ENCODE peak calls at places on chromosomes 3 and 15, in eight cellular contexts. F, E, P, C, S, H, T and Q are unnamed samples. For H3K4me1, the result is how much of the 10 kb centered on the place peaks cover.

GRCh38 chr15:52795464-52796227 is 5.5 kb upstream of the ONECUT1 start:
- DNase-seq in F (no peak), E (no peak), P (no peak), C (no peak), S (no peak), H (no peak), T (peak), Q (no peak)

GRCh38 chr3:71035314-71035713 is 548.2 kb downstream of the FOXP1 start:
- DNase-seq in F (no peak), E (no peak), P (no peak), C (peak), S (peak), H (no peak), T (no peak), Q (no peak)

GRCh38 chr15:43483306-43484128 is 9.4 kb downstream of the TP53BP1 start:
- DNase-seq in F (no peak), E (no peak), P (no peak), C (peak), S (no peak), H (no peak), T (no peak), Q (no peak)

GRCh38 chr15:40927497-40928346 is 1.4 kb upstream of the DLL4 start:
- DNase-seq in F (no peak), E (no peak), P (no peak), C (no peak), S (peak), H (no peak), T (peak), Q (no peak)

GRCh38 chr3:78497025-78497424 is 1270.8 kb downstream of the ROBO1 start:
- DNase-seq in F (no peak), E (no peak), P (peak), C (no peak), S (no peak), H (no peak), T (no peak), Q (no peak)

GRCh38 chr3:176041812-176042211 is 1155.5 kb downstream of the TBL1XR1 start:
- DNase-seq in F (no peak), E (no peak), P (no peak), C (no peak), S (no peak), H (no peak), T (no peak), Q (no peak)

GRCh38 chr15:58182460-58183163 is 44.4 kb downstream of the AQP9 start:
- DNase-seq in F (peak), E (peak), P (peak), C (peak), S (peak), H (no peak), T (peak), Q (peak)

GRCh38 chr3:56711344-56711743 is 28.3 kb upstream of the TASOR start:
- DNase-seq in F (no peak), E (no peak), P (no peak), C (no peak), S (no peak), H (no peak), T (no peak), Q (no peak)

GRCh38 chr3:107328074-107328473 is 49.2 kb upstream of the CCDC54 start:
- DNase-seq in F (no peak), E (no peak), P (no peak), C (no peak), S (no peak), H (no peak), T (no peak), Q (no peak)

GRCh38 chr15:64772964-64773363 is 2.4 kb downstream of the RBPMS2 start:
- DNase-seq in F (no peak), E (no peak), P (no peak), C (no peak), S (no peak), H (no peak), T (no peak), Q (no peak)

GRCh38 chr3:94115482-94115881 is 52.6 kb downstream of the NSUN3 start:
- DNase-seq in F (peak), E (no peak), P (no peak), C (peak), S (no peak), H (no peak), T (no peak), Q (peak)

GRCh38 chr3:134457331-134458125 is 28.3 kb downstream of the ANAPC13 start:
- DNase-seq in F (no peak), E (no peak), P (no peak), C (no peak), S (no peak), H (no peak), T (no peak), Q (no peak)

GRCh38 chr3:177665122-177665808 is 468.0 kb upstream of the TBL1XR1 start:
- DNase-seq in F (no peak), E (no peak), P (no peak), C (peak), S (no peak), H (no peak), T (no peak), Q (no peak)

GRCh38 chr3:32453346-32453745 is 49.3 kb downstream of the CMTM6 start:
- DNase-seq in F (no peak), E (no peak), P (no peak), C (peak), S (no peak), H (peak), T (no peak), Q (no peak)

GRCh38 chr3:113746955-113747718 is at the start of gene ATP6V1A:
- DNase-seq in F (peak), E (peak), P (peak), C (no peak), S (peak), H (peak), T (peak), Q (peak)

GRCh38 chr15:95025924-95026728 is 794.8 kb downstream of the MCTP2 start:
- DNase-seq in F (peak), E (peak), P (peak), C (peak), S (peak), H (no peak), T (no peak), Q (peak)

GRCh38 chr15:61318276-61318675 is 89.2 kb upstream of the RORA start:
- DNase-seq in F (no peak), E (no peak), P (no peak), C (no peak), S (no peak), H (no peak), T (no peak), Q (no peak)

GRCh38 chr3:50575372-50575771 is 6.0 kb downstream of the HEMK1 start:
- DNase-seq in F (no peak), E (no peak), P (no peak), C (no peak), S (no peak), H (no peak), T (no peak), Q (no peak)

GRCh38 chr15:100943074-100943473 is 23.9 kb downstream of the LRRK1 start:
- DNase-seq in F (no peak), E (no peak), P (no peak), C (no peak), S (no peak), H (no peak), T (no peak), Q (no peak)

GRCh38 chr3:104886220-104886995 is 480.3 kb upstream of the ALCAM start:
- DNase-seq in F (no peak), E (no peak), P (no peak), C (peak), S (no peak), H (no peak), T (no peak), Q (no peak)

GRCh38 chr3:152298393-152299242 is 29.9 kb downstream of the MBNL1 start:
- DNase-seq in F (peak), E (peak), P (peak), C (peak), S (peak), H (no peak), T (no peak), Q (no peak)
- H3K4me1 ChIP-seq in F (under half), E (half or more), P (half or more), C (under half), S (half or more), H (under half), T (under half), Q (under half)

GRCh38 chr3:127194601-127195187 is 1.8 kb downstream of the PRR23E start:
- DNase-seq in F (no peak), E (no peak), P (no peak), C (no peak), S (no peak), H (no peak), T (no peak), Q (no peak)

GRCh38 chr3:127195417-127195816 is 2.5 kb downstream of the PRR23E start:
- DNase-seq in F (no peak), E (no peak), P (no peak), C (no peak), S (no peak), H (no peak), T (no peak), Q (no peak)

GRCh38 chr3:127192576-127193232 is at the start of gene PRR23E:
- DNase-seq in F (no peak), E (no peak), P (no peak), C (no peak), S (no peak), H (no peak), T (no peak), Q (no peak)

GRCh38 chr3:127193775-127194174 is 844 bp downstream of the PRR23E start:
- DNase-seq in F (no peak), E (no peak), P (no peak), C (no peak), S (no peak), H (no peak), T (no peak), Q (no peak)

GRCh38 chr3:127193341-127193740 is 410 bp downstream of the PRR23E start:
- DNase-seq in F (no peak), E (no peak), P (no peak), C (no peak), S (no peak), H (no peak), T (no peak), Q (no peak)
- H3K4me3 ChIP-seq in F (no peak), E (no peak), P (no peak), C (no peak), S (no peak), H (no peak), T (no peak), Q (no peak)

GRCh38 chr15:96619171-96619570 is 288.7 kb downstream of the NR2F2 start:
- DNase-seq in F (peak), E (no peak), P (no peak), C (no peak), S (no peak), H (no peak), T (no peak), Q (no peak)
- TF ChIP-seq CTCF in F (no peak), E (no peak), P (no peak), C (no peak), S (no peak), H (no peak), T (no peak), Q (no peak)

DNA sequence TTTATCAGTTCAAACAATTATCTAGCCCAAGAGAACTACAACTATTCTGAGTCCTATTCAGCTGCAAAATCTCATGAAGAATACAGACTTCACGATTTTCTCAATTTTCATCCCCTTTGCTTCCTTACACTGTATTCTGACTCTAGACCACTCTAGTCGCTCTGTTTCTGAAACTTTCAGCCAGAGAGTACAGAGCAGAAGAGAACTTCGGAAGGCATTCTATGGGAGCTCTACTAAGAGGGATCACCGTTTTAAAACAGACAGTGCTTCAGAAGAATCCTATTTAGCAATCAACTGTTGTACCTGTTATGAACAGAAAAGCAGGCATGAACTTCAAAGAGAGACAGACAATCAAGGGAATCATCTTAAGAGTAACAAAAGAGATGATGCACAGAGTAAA is 419.4 kb downstream of the SHQ1 start:
- DNase-seq in F (no peak), E (no peak), P (no peak), C (no peak), S (no peak), H (no peak), T (no peak), Q (no peak)
- H3K4me1 ChIP-seq in F (under half), E (half or more), P (half or more), C (under half), S (under half), H (under half), T (under half), Q (under half)